ENCODE peak calls at places on chromosomes 5 and 9, in nine cellular contexts. R, X, U, A, T, B, D, Z and Y are unnamed samples.

GRCh38 chr5:82335807-82336206 is 57.7 kb upstream of the RPS23 start:
- DNase-seq in R (no peak), X (no peak), U (no peak), A (no peak), T (no peak), B (no peak), D (no peak), Z (no peak), Y (no peak)

GRCh38 chr5:23977996-23978395 is 470.6 kb downstream of the PRDM9 start:
- DNase-seq in R (no peak), X (no peak), U (peak; percentile 10), A (no peak), T (no peak), B (no peak), D (no peak), Z (peak; percentile 23), Y (no peak)

GRCh38 chr9:89398651-89399050 is 80.4 kb downstream of the SECISBP2 start:
- DNase-seq in R (no peak), X (no peak), U (no peak), A (no peak), T (no peak), B (no peak), D (no peak), Z (no peak), Y (no peak)

GRCh38 chr5:178247481-178248456 is 15.2 kb upstream of the PHYKPL start:
- DNase-seq in R (no peak), X (no peak), U (no peak), A (peak; percentile 25), T (no peak), B (no peak), D (no peak), Z (no peak), Y (no peak)

GRCh38 chr5:168666356-168666755 is 87.2 kb upstream of the PANK3 start:
- DNase-seq in R (no peak), X (no peak), U (no peak), A (no peak), T (no peak), B (no peak), D (no peak), Z (no peak), Y (no peak)

GRCh38 chr5:173680660-173681242 is 64.3 kb upstream of the BOD1 start:
- DNase-seq in R (no peak), X (no peak), U (no peak), A (no peak), T (no peak), B (no peak), D (no peak), Z (no peak), Y (no peak)

GRCh38 chr5:8729437-8729836 is 816.4 kb downstream of the SEMA5A start:
- DNase-seq in R (no peak), X (no peak), U (no peak), A (no peak), T (no peak), B (no peak), D (no peak), Z (no peak), Y (no peak)

GRCh38 chr5:77423022-77423750 is 68.9 kb downstream of the WDR41 start:
- DNase-seq in R (no peak), X (no peak), U (no peak), A (no peak), T (no peak), B (no peak), D (no peak), Z (no peak), Y (no peak)

GRCh38 chr5:82975396-82975795 is 101.8 kb downstream of the TMEM167A start:
- DNase-seq in R (no peak), X (no peak), U (no peak), A (no peak), T (no peak), B (no peak), D (no peak), Z (no peak), Y (no peak)

GRCh38 chr9:76394023-76394895 is at the start of gene RFK:
- DNase-seq in R (peak; percentile 89), X (peak; percentile 97), U (peak; percentile 96), A (peak; percentile 94), T (peak; percentile 94), B (peak; percentile 93), D (peak; percentile 80), Z (peak; percentile 97), Y (peak; percentile 93)
- TF ChIP-seq CTCF in R (peak; percentile 52), X (no peak), U (peak; percentile 17), A (no peak), T (no peak), B (peak; percentile 53), D (peak; percentile 60), Z (peak; percentile 53), Y (peak; percentile 39)

GRCh38 chr5:1785062-1785461 is 14.6 kb downstream of the MRPL36 start:
- DNase-seq in R (no peak), X (no peak), U (no peak), A (no peak), T (no peak), B (no peak), D (no peak), Z (no peak), Y (no peak)

GRCh38 chr5:1785984-1786383 is 13.7 kb downstream of the MRPL36 start:
- DNase-seq in R (peak; percentile 25), X (no peak), U (no peak), A (no peak), T (no peak), B (no peak), D (no peak), Z (no peak), Y (no peak)

GRCh38 chr5:1782385-1783213 is 17.0 kb downstream of the MRPL36 start:
- DNase-seq in R (no peak), X (no peak), U (no peak), A (no peak), T (no peak), B (no peak), D (no peak), Z (no peak), Y (no peak)

GRCh38 chr5:1783214-1783551 is 16.5 kb downstream of the MRPL36 start:
- DNase-seq in R (no peak), X (no peak), U (no peak), A (no peak), T (no peak), B (no peak), D (no peak), Z (no peak), Y (no peak)

DNA sequence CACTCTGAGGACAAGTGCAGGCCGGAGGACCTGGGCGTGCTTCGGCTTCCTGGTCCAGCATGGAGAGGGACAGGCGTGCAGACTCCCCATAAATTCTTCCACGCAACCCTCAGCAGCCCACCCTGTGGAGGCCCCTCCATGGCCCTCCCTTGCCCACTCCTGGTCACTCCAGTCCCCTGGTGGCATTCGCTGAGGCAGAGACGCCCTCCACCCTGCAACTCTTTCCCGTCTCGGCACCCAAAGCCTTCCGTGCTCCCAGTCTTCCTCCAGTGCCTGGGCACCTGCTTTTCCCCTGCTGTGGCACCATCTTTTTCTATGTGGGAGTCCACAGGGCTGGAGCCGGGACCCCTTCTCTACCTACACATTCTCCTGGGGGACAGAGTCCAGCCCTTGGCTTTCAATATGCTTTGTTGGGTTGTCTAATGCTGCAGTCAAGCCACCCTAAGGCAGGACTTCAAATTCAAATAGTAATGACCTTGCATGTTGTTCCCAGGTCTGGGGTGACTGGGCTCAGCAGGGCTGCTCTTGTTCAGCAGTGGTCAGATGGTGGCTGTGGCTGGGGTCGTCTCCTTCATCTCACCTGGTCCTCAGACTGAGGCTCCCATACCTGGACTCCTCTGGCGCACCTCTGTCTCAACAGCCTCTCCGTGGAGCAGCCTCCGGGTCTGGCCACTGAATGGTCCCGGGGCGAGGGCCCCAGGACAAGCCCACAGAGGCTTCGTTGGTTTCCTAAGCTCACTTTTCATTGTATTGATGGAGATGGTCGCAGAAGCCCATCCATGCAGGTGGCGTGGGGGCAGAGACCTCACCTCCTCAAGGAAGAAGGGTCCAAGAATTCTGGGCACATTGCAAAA is 15.2 kb downstream of the MRPL36 start:
- DNase-seq in R (no peak), X (peak; percentile 11), U (no peak), A (no peak), T (no peak), B (no peak), D (no peak), Z (no peak), Y (no peak)
- H3K27me3 ChIP-seq in R (peaks cover 16% of the 10 kb centered on the region), X (no peaks in the 10 kb centered on the region), U (peaks cover 5% of the 10 kb centered on the region), A (no peaks in the 10 kb centered on the region), T (peaks cover 67% of the 10 kb centered on the region), B (no peaks in the 10 kb centered on the region), D (no peaks in the 10 kb centered on the region), Z (peaks cover 87% of the 10 kb centered on the region), Y (no peaks in the 10 kb centered on the region)

GRCh38 chr5:151039665-151040064 is 19.3 kb downstream of the GPX3 start:
- DNase-seq in R (peak; percentile 31), X (no peak), U (no peak), A (no peak), T (no peak), B (no peak), D (no peak), Z (no peak), Y (no peak)

GRCh38 chr5:151038801-151039238 is 18.4 kb downstream of the GPX3 start:
- DNase-seq in R (no peak), X (no peak), U (no peak), A (no peak), T (no peak), B (no peak), D (no peak), Z (no peak), Y (no peak)

GRCh38 chr5:151040211-151040747 is 19.9 kb downstream of the GPX3 start:
- DNase-seq in R (peak; percentile 28), X (no peak), U (no peak), A (no peak), T (no peak), B (no peak), D (no peak), Z (peak; percentile 63), Y (no peak)

GRCh38 chr5:151042453-151043093 is 22.2 kb downstream of the GPX3 start:
- DNase-seq in R (peak; percentile 17), X (no peak), U (no peak), A (no peak), T (no peak), B (no peak), D (no peak), Z (no peak), Y (no peak)

DNA sequence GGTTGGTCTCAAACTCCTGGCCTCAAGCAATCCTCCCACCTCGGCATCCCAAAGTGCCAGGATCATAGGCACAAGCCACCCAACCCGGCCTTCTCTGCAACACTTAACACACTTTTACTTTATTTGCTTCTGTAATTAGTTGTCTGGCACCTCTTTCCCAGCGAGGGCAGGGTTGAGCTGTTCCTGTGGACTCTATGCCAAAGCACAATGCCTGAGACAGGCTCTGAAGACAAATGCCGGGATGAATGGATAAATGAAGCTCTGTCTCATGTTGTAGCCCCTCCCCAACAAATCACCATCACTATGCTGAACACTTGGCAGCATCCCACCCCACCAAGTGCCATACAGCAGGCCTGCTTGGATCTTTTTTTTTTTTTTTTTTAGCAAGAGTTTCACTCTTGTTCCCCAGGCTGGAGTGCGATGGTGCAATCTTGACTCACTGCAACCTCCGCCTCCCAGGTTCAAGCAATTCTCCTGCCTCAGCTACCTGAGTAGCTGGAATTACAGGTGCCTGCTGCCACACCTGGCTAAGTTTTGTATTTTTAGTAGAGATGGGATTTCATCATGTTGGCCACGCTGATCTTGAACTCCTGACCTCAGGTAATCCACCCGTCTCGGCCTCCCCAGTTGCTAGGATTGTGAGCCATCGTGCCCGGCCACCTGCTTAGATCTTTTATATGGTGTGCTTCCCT is 21.3 kb downstream of the GPX3 start:
- DNase-seq in R (peak; percentile 58), X (no peak), U (no peak), A (no peak), T (no peak), B (no peak), D (no peak), Z (peak; percentile 66), Y (no peak)
- TF ChIP-seq CTCF in R (no peak), X (no peak), U (no peak), A (no peak), T (no peak), B (no peak), D (no peak), Z (no peak), Y (no peak)

GRCh38 chr5:18455521-18455920 is 821.3 kb downstream of the TAF11L14 start:
- DNase-seq in R (no peak), X (no peak), U (no peak), A (no peak), T (no peak), B (no peak), D (no peak), Z (no peak), Y (no peak)
- H3K27me3 ChIP-seq in R (no peaks in the 10 kb centered on the region), X (no peaks in the 10 kb centered on the region), U (no peaks in the 10 kb centered on the region), A (no peaks in the 10 kb centered on the region), T (no peaks in the 10 kb centered on the region), B (no peaks in the 10 kb centered on the region), D (no peaks in the 10 kb centered on the region), Z (no peaks in the 10 kb centered on the region), Y (no peaks in the 10 kb centered on the region)